ENCODE peak calls at places on chromosomes 5 and 9, in eight cellular contexts. I is fibroblast of lung, J is uterus, U is neural progenitor cell, B is mesothelial cell of epicardium, O is fibroblast of pulmonary artery, W is neural crest cell, T is IMR-90. D is an unnamed sample.

GRCh38 chr5:156330141-156330870 is 3.3 kb downstream of the SGCD start:
- DNase-seq in T (peak), W (no peak), J (no peak), I (peak), B (no peak), O (peak), U (no peak), D (no peak)

GRCh38 chr9:98809311-98810105 is 2.0 kb downstream of the GALNT12 start:
- DNase-seq in B (no peak), U (peak), T (no peak), O (no peak), I (no peak), W (no peak), J (no peak), D (no peak)

GRCh38 chr5:94254214-94254613 is 364.2 kb downstream of the KIAA0825 start:
- DNase-seq in O (peak), T (no peak), W (no peak), J (no peak), U (no peak), B (no peak), I (no peak), D (no peak)

GRCh38 chr9:98500337-98500919 is 208.3 kb downstream of the GABBR2 start:
- DNase-seq in U (no peak), T (no peak), B (peak), O (no peak), I (no peak), W (no peak), J (no peak), D (no peak)

GRCh38 chr5:43425965-43426364 is 13.8 kb upstream of the CCL28 start:
- DNase-seq in W (no peak), T (peak), I (peak), B (no peak), U (no peak), O (peak), J (no peak), D (no peak)

GRCh38 chr5:154487541-154487940 is 9.5 kb upstream of the HAND1 start:
- DNase-seq in O (no peak), W (no peak), J (no peak), U (no peak), I (no peak), B (no peak), T (no peak), D (peak)

GRCh38 chr9:80134487-80134886 is 562.7 kb downstream of the TLE4 start:
- DNase-seq in T (no peak), B (no peak), W (no peak), I (no peak), J (no peak), U (no peak), O (no peak), D (peak)

GRCh38 chr5:96809898-96810297 is 2.2 kb upstream of the ERAP1 start:
- DNase-seq in J (no peak), I (peak), W (no peak), O (no peak), T (no peak), B (no peak), U (no peak), D (no peak)

GRCh38 chr9:125805057-125805456 is 57.9 kb downstream of the PBX3 start:
- DNase-seq in I (peak), O (peak), B (no peak), J (no peak), W (no peak), T (peak), U (no peak), D (no peak)

GRCh38 chr5:158958048-158958994 is 141.4 kb downstream of the EBF1 start:
- DNase-seq in U (peak), I (no peak), J (no peak), B (no peak), W (no peak), O (peak), T (no peak), D (peak)

GRCh38 chr5:18095061-18095460 is 460.8 kb downstream of the TAF11L14 start:
- DNase-seq in B (no peak), O (no peak), W (no peak), I (no peak), T (no peak), J (no peak), U (no peak), D (no peak)

GRCh38 chr9:77807295-77807694 is 159.2 kb upstream of the GNA14 start:
- DNase-seq in U (no peak), J (no peak), I (peak), T (peak), W (no peak), O (peak), B (no peak), D (no peak)

GRCh38 chr9:23577611-23578010 is 248.4 kb downstream of the ELAVL2 start:
- DNase-seq in B (no peak), I (no peak), T (no peak), U (no peak), O (no peak), W (no peak), J (no peak), D (no peak)

GRCh38 chr5:5188377-5189020 is 48.4 kb downstream of the ADAMTS16 start:
- DNase-seq in U (no peak), J (no peak), W (no peak), I (no peak), T (no peak), O (no peak), B (no peak), D (no peak)

GRCh38 chr9:14271078-14271673 is 42.8 kb downstream of the NFIB start:
- DNase-seq in B (peak), I (peak), T (peak), W (no peak), O (peak), U (peak), J (peak), D (no peak)

GRCh38 chr5:149834246-149834855 is 104.2 kb downstream of the PPARGC1B start:
- DNase-seq in T (peak), B (peak), W (peak), I (peak), O (peak), J (no peak), U (peak), D (peak)

GRCh38 chr5:45372629-45373028 is 323.6 kb downstream of the HCN1 start:
- DNase-seq in U (no peak), J (no peak), O (no peak), W (no peak), B (no peak), I (no peak), T (no peak), D (no peak)

GRCh38 chr9:134891713-134892112 is 11.1 kb downstream of the FCN2 start:
- DNase-seq in W (no peak), B (peak), O (no peak), J (no peak), T (no peak), I (no peak), U (no peak), D (no peak)

GRCh38 chr9:137917795-137918194 is 40.2 kb downstream of the CACNA1B start:
- DNase-seq in W (no peak), J (no peak), I (no peak), U (no peak), B (no peak), T (no peak), O (no peak), D (no peak)

GRCh38 chr5:114221807-114222206 is 140.1 kb upstream of the KCNN2 start:
- DNase-seq in I (no peak), O (no peak), T (peak), B (no peak), W (no peak), U (no peak), J (no peak), D (no peak)

DNA sequence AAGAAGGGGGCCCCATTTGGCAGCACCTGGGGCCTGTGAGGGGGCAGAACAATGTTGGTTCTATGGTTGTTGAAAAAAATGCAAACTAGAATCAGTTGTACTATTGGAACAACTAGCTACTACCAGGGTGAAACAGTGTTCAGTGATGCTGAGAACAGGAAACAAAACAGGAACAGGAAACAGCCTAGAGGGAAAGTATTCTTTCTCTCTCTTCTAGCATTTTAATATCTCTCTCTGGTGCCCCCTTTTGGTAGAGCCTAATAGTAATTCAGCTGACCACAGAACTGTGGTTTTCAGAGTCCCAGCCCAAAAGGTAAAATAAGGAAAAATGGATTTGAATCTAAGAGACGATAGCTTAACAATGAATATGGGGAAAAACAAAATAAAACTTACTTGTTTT is 138.0 kb upstream of the KCNN2 start:
- DNase-seq in I (no peak), U (peak), W (no peak), J (no peak), T (no peak), B (no peak), O (peak), D (peak)
- TF ChIP-seq CTCF in I (peak), U (peak), W (peak), J (no peak), T (peak), B (peak), O (peak), D (peak)

GRCh38 chr9:86099695-86100364 is 472 bp upstream of the GOLM1 start:
- DNase-seq in J (peak), I (peak), U (peak), O (peak), B (peak), T (peak), W (peak), D (peak)
- TF ChIP-seq CTCF in J (no peak), I (no peak), U (no peak), O (no peak), B (no peak), T (no peak), W (no peak), D (no peak)

GRCh38 chr5:24642022-24642421 is 2.8 kb downstream of the CDH10 start:
- DNase-seq in T (peak), U (peak), O (peak), J (no peak), B (no peak), W (no peak), I (peak), D (peak)
- TF ChIP-seq CTCF in T (peak), U (peak), O (peak), J (no peak), B (peak), W (peak), I (peak), D (peak)

DNA sequence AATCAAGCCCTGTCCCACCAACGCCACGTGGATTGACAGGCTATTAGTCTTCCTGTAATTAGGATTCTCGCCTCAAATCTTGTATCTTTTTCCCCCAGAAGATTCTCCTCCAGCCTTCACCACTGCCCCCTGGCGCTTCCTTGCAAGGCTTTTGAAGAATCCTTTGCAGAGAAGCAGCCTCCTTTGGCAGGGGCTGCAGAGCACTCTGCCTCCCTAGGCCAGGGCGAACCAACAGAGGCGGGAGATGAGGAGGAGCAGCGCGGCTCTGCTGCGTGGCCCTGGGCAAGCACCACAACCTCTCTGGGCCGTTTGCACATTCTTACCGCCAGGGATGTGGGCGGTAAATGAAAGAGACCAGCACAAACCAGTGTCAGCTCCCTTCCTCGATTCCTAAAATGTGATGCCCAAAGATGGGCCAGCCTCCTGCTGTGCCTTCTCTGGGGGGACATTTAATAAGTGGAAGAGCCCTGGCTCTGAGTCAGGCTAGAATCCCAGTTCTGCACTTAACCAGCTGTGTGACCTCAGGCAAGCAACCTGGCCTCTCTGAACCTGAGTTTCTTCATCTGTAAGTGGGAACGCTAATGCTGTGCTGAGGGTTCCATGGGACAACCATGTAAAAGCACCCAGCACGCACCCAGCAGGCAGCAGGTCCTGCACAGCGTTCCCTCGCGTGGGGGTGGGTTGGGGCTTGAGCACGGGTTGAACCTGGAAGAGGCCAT is 128.6 kb downstream of the KCNIP1 start:
- DNase-seq in T (no peak), I (no peak), B (no peak), U (peak), J (no peak), W (peak), O (no peak), D (no peak)
- TF ChIP-seq CTCF in T (no peak), I (no peak), B (no peak), U (peak), J (no peak), W (peak), O (peak), D (peak)

GRCh38 chr5:174583071-174583470 is 141.3 kb upstream of the MSX2 start:
- DNase-seq in I (no peak), J (no peak), O (no peak), W (no peak), B (no peak), U (no peak), T (no peak), D (no peak)

GRCh38 chr5:174576042-174576441 is 148.3 kb upstream of the MSX2 start:
- DNase-seq in T (no peak), I (no peak), B (no peak), W (no peak), U (no peak), O (no peak), J (no peak), D (no peak)

GRCh38 chr5:174585472-174585871 is 138.9 kb upstream of the MSX2 start:
- DNase-seq in I (no peak), J (no peak), O (no peak), B (no peak), T (no peak), W (no peak), U (no peak), D (no peak)

GRCh38 chr5:174581483-174581882 is 142.9 kb upstream of the MSX2 start:
- DNase-seq in I (no peak), T (no peak), O (no peak), W (peak), J (no peak), U (peak), B (peak), D (no peak)
- TF ChIP-seq CTCF in I (peak), T (peak), O (peak), W (peak), J (no peak), U (peak), B (no peak), D (no peak)

GRCh38 chr9:103397868-103398600 is 402.9 kb downstream of the CYLC2 start:
- DNase-seq in I (peak), J (no peak), W (peak), O (peak), T (no peak), B (peak), U (peak), D (peak)
- TF ChIP-seq CTCF in I (peak), J (peak), W (peak), O (peak), T (no peak), B (peak), U (peak), D (peak)

GRCh38 chr5:136799806-136800372 is 434.5 kb upstream of the TRPC7 start:
- DNase-seq in O (no peak), W (no peak), U (no peak), I (peak), B (no peak), J (no peak), T (no peak), D (no peak)

GRCh38 chr5:136805466-136805865 is 440.1 kb upstream of the TRPC7 start:
- DNase-seq in T (no peak), I (no peak), W (no peak), U (no peak), B (no peak), O (no peak), J (no peak), D (no peak)

DNA sequence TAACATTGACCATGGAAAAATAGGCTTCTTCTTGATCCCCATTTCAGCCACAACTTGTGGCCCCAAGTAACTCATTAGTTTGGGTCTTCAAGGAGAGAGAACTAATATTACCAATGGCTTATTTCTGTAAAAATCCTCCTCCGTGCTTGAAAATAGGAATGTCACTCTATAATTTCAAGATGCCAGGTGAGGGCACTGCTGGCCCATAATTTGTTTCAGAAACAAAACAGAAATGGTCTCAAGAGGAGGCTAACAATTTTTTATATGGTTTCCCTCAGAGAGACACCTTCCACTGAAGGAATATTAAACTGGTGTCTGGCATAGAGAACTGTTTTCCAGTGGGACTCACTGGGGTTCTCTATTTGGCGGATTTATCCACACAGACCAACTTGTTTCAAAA is 437.0 kb upstream of the TRPC7 start:
- DNase-seq in T (peak), I (peak), B (no peak), J (no peak), U (peak), O (peak), W (no peak), D (no peak)
- TF ChIP-seq CTCF in T (peak), I (peak), B (no peak), J (no peak), U (peak), O (peak), W (peak), D (no peak)

DNA sequence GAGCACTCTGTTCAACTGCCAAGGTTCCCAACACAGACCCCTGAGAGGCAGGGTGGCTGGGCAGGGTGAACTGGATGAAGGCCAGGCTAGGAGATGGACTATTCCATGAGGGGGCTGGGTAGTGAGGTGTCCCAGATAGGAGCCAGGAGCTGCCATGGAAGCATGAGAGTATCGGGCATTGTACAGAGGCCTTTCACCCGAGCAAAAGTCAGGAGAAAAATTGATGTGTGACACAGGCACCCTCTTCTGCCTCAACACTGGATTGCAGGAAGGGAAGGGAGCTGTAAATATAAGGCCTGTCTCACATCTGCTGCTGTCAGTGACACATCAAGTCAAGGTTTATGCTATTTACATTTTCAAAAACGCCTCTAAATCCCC is 74.6 kb downstream of the UBAP1 start:
- DNase-seq in J (peak), U (no peak), O (peak), W (no peak), B (no peak), T (peak), I (peak), D (no peak)
- TF ChIP-seq CTCF in J (peak), U (no peak), O (peak), W (no peak), B (no peak), T (peak), I (peak), D (no peak)

GRCh38 chr9:18208166-18209059 is 265.5 kb upstream of the ADAMTSL1 start:
- DNase-seq in J (peak), O (peak), I (peak), W (peak), T (peak), B (peak), U (peak), D (peak)
- TF ChIP-seq CTCF in J (peak), O (peak), I (peak), W (peak), T (peak), B (peak), U (peak), D (peak)